ENCODE peak calls at places on chromosomes 12 and 14, in ten cellular contexts. I, K, C, W, T, J, E, S, M and Y are unnamed samples.

GRCh38 chr12:119050663-119051062 is 69.3 kb downstream of the SRRM4 start:
- DNase-seq in I (no peak), K (no peak), C (no peak), W (no peak), T (no peak), J (no peak), E (no peak), S (no peak), M (no peak), Y (no peak)

GRCh38 chr14:67137744-67138371 is 51.4 kb upstream of the GARIN2 start:
- DNase-seq in I (no peak), K (no peak), C (peak; percentile 35), W (no peak), T (no peak), J (peak; percentile 28), E (peak; percentile 22), S (peak; percentile 15), M (no peak), Y (peak; percentile 9)

GRCh38 chr14:33369041-33369440 is 430.4 kb downstream of the NPAS3 start:
- DNase-seq in I (no peak), K (no peak), C (no peak), W (no peak), T (no peak), J (no peak), E (no peak), S (no peak), M (no peak), Y (no peak)

GRCh38 chr14:49622022-49622607 is 1.5 kb downstream of the MGAT2 start:
- DNase-seq in I (no peak), K (no peak), C (peak; percentile 24), W (no peak), T (no peak), J (no peak), E (no peak), S (no peak), M (no peak), Y (no peak)

GRCh38 chr12:43169115-43169681 is 382.8 kb downstream of the ADAMTS20 start:
- DNase-seq in I (no peak), K (no peak), C (no peak), W (no peak), T (no peak), J (no peak), E (no peak), S (no peak), M (no peak), Y (no peak)

GRCh38 chr14:52312872-52313492 is 1.1 kb upstream of the PTGER2 start:
- DNase-seq in I (no peak), K (no peak), C (no peak), W (no peak), T (no peak), J (no peak), E (peak; percentile 80), S (no peak), M (no peak), Y (no peak)

GRCh38 chr12:101832030-101832429 is 1.3 kb upstream of the GNPTAB start:
- DNase-seq in I (no peak), K (no peak), C (no peak), W (no peak), T (no peak), J (no peak), E (no peak), S (no peak), M (no peak), Y (no peak)

GRCh38 chr12:92469837-92470236 is 233.0 kb upstream of the PLEKHG7 start:
- DNase-seq in I (no peak), K (no peak), C (no peak), W (peak; percentile 29), T (no peak), J (peak; percentile 38), E (peak; percentile 31), S (peak; percentile 40), M (no peak), Y (no peak)

GRCh38 chr12:32443491-32443890 is 44.1 kb downstream of the FGD4 start:
- DNase-seq in I (no peak), K (no peak), C (no peak), W (no peak), T (no peak), J (no peak), E (no peak), S (no peak), M (no peak), Y (no peak)

GRCh38 chr12:32444895-32445294 is 45.5 kb downstream of the FGD4 start:
- DNase-seq in I (peak; percentile 70), K (no peak), C (peak; percentile 80), W (no peak), T (no peak), J (peak; percentile 84), E (peak; percentile 89), S (no peak), M (no peak), Y (peak; percentile 87)

GRCh38 chr12:32446306-32447119 is 47.2 kb downstream of the FGD4 start:
- DNase-seq in I (no peak), K (no peak), C (no peak), W (no peak), T (no peak), J (no peak), E (no peak), S (no peak), M (no peak), Y (no peak)

GRCh38 chr12:32448581-32448980 is 49.2 kb downstream of the FGD4 start:
- DNase-seq in I (no peak), K (no peak), C (no peak), W (no peak), T (no peak), J (no peak), E (peak; percentile 45), S (no peak), M (no peak), Y (no peak)

GRCh38 chr12:32445356-32445755 is 46.0 kb downstream of the FGD4 start:
- DNase-seq in I (no peak), K (no peak), C (no peak), W (no peak), T (no peak), J (no peak), E (no peak), S (no peak), M (no peak), Y (no peak)
- H3K4me3 ChIP-seq in I (no peak overlapping the region), K (no peak overlapping the region), C (no peak overlapping the region), W (no peak overlapping the region), T (no peak overlapping the region), J (no peak overlapping the region), E (no peak overlapping the region), S (no peak overlapping the region), M (no peak overlapping the region), Y (no peak overlapping the region)

DNA sequence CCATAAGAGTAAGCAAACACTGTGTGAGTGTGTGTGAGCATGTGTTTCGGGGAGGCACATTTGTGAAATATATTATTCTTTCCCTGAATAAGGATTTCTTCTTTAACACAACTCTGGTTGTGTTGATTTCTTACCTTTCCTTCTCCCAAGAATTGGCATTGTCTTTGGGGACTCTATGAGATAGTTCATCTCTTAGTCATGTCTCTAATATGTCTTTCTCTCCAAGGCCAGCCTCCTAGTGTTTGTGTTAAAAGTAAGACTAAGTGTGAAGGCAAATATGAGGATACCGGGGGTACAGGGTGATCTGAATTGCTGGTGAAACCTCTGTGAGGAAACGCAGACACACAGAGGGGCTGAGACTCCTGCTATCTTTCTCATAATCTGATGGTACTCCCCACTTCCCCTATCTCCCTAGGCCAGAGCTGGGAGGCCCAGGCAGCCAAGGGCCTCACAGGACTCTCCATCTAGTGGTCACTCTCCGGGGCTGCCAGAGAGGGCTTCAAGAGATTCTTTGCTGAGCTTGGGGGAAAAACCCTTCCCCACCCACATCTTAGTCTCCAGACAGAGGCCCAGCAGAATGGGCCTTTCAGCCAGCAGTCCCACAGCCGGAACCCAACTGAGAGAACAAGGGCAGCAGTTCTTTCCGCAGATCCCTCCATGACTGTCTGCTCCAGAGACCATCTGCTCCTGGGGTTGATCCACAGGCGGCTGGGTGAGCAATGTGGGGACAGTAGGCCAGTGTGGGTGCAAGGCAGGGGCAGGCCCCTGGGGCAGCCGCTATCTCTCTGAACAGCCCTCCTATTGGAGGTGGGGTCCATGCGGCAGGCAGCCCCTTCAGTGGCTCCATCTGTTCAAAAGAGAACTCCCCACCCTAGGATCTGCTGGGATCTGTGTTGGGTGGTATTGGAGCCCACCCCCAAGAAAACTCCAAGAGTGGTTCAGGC is 5.8 kb upstream of the HOXC12 start:
- DNase-seq in I (no peak), K (no peak), C (no peak), W (no peak), T (no peak), J (no peak), E (no peak), S (no peak), M (no peak), Y (no peak)
- TF ChIP-seq CTCF in I (no peak), K (no peak), C (no peak), W (no peak), T (no peak), J (no peak), E (no peak), S (no peak), M (no peak), Y (no peak)

DNA sequence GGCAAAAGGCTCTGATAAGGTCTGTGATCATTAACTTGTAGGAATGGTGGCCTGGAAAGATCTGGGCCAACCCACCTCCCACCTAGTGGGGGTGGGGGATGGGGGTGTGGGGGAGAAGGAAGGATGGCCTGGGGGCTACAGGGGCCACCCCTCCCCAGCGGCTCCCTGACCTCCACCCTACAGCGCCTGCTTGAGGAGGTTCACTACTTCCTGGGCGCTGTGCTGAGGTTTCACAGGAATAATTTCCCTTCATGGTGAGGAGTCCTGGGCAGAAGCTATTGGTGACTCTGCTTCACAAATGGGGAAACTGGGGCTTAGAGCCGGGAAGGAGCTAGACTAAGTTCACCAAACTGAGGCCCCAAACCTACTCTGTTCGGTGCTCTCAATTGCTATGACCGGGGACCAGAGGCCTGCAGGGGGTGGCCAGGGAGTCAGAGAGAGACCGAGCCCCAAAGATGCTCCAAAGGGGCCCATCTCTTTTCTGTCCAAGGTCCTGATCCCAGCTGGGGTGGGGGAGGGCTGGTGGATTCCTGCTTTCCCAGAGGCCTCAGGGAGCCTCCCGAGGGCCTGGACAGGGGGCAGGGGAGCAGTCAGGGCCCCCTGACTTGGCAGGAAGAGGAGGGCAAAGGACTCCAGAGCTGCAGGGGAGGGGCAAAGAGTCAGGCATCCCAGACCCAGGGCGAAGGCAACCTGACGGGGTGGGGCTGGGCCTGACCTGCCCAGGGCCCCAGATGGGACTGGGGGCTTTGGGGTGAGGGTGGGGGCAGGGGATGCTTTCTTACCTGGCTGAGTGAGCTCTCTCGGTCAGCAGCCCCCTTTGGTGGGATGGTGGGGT is 1.7 kb downstream of the HNF1A start:
- DNase-seq in I (no peak), K (no peak), C (no peak), W (peak; percentile 81), T (no peak), J (no peak), E (no peak), S (no peak), M (no peak), Y (no peak)
- H3K4me3 ChIP-seq in I (no peak overlapping the region), K (peak overlapping the region; percentile 46), C (no peak overlapping the region), W (peak overlapping the region; percentile 45), T (no peak overlapping the region), J (no peak overlapping the region), E (no peak overlapping the region), S (no peak overlapping the region), M (no peak overlapping the region), Y (no peak overlapping the region)

GRCh38 chr14:71320107-71320733 is 413.0 kb downstream of the PCNX1 start:
- DNase-seq in I (peak; percentile 94), K (peak; percentile 97), C (peak; percentile 100), W (peak; percentile 99), T (peak; percentile 99), J (peak; percentile 99), E (peak; percentile 100), S (peak; percentile 98), M (peak; percentile 99), Y (peak; percentile 97)

GRCh38 chr14:71318097-71318459 is 410.8 kb downstream of the PCNX1 start:
- DNase-seq in I (no peak), K (no peak), C (peak; percentile 71), W (no peak), T (no peak), J (no peak), E (no peak), S (no peak), M (no peak), Y (no peak)

GRCh38 chr14:71321556-71322315 is 414.5 kb downstream of the PCNX1 start:
- DNase-seq in I (no peak), K (no peak), C (peak; percentile 72), W (no peak), T (no peak), J (peak; percentile 69), E (peak; percentile 60), S (no peak), M (no peak), Y (peak; percentile 47)

GRCh38 chr14:71320734-71321555 is 413.7 kb downstream of the PCNX1 start:
- DNase-seq in I (no peak), K (peak; percentile 73), C (peak; percentile 80), W (peak; percentile 83), T (peak; percentile 48), J (peak; percentile 62), E (peak; percentile 77), S (peak; percentile 84), M (peak; percentile 79), Y (no peak)

DNA sequence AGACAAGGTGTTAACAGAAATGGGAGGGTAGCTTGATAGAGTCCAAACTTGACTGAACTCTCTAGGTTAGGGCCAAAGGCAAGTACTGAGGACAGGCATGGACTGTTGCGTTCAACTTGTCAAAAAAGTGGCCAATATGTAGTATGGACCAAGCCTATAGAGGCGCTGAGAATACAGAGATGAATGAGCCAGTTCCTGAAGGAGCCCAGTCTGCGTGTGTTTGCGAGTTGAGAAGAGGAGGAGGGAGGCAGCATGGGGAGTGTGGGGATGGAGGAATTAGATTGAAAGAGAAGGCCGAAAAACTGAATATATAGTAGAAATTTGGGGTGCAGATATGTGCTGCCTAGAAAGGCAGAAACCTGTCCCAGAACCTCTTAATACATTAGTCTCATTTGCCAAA is 412.4 kb downstream of the PCNX1 start:
- DNase-seq in I (no peak), K (no peak), C (peak; percentile 55), W (no peak), T (no peak), J (no peak), E (peak; percentile 47), S (no peak), M (no peak), Y (no peak)
- TF ChIP-seq CTCF in I (no peak), K (no peak), C (no peak), W (no peak), T (no peak), J (no peak), E (no peak), S (no peak), M (no peak), Y (no peak)